ENCODE peak calls at places on chromosomes 1 and 21, in five cellular contexts. F is T-cell; R is activated CD4-positive, CD25-positive, alpha-beta regulatory T cell; O is uterus; N is lower leg skin. G is an unnamed sample.

GRCh38 chr1:171300401-171300800 is 13.6 kb upstream of the FMO4 start:
- DNase-seq in O (no peak), F (no peak), N (no peak), R (no peak), G (no peak)

GRCh38 chr1:24020032-24020431 is 39.9 kb upstream of the SRSF10 start:
- DNase-seq in R (no peak), N (no peak), F (no peak), O (peak), G (no peak)

GRCh38 chr1:118097622-118098348 is 87.2 kb downstream of the SPAG17 start:
- DNase-seq in F (no peak), R (no peak), O (no peak), N (no peak), G (no peak)

GRCh38 chr21:41632748-41633475 is 125.0 kb upstream of the TMPRSS2 start:
- DNase-seq in N (no peak), F (no peak), O (no peak), R (no peak), G (no peak)

GRCh38 chr1:159936284-159936904 is 9.0 kb downstream of the IGSF9 start:
- DNase-seq in N (peak), F (peak), O (peak), R (peak), G (peak)

GRCh38 chr1:18710002-18710401 is 79.4 kb downstream of the PAX7 start:
- DNase-seq in F (no peak), N (no peak), R (no peak), O (no peak), G (no peak)

GRCh38 chr1:151210830-151211229 is 12.5 kb downstream of the PIP5K1A start:
- DNase-seq in N (no peak), O (no peak), F (no peak), R (no peak), G (no peak)

GRCh38 chr1:157771666-157772425 is 5.1 kb downstream of the FCRL2 start:
- DNase-seq in R (no peak), N (no peak), F (no peak), O (no peak), G (no peak)

GRCh38 chr1:147567594-147568381 is 26.5 kb downstream of the BCL9 start:
- DNase-seq in O (no peak), N (no peak), R (no peak), F (no peak), G (no peak)

GRCh38 chr1:90193116-90193515 is 198.2 kb downstream of the ZNF326 start:
- DNase-seq in N (no peak), R (no peak), O (no peak), F (no peak), G (no peak)

GRCh38 chr1:217614319-217614718 is 16.6 kb downstream of the GPATCH2 start:
- DNase-seq in R (no peak), F (no peak), N (no peak), O (no peak), G (no peak)

GRCh38 chr1:16900771-16901170 is 5.0 kb downstream of the RNU1-2 start:
- DNase-seq in F (no peak), O (no peak), N (no peak), R (no peak), G (no peak)

GRCh38 chr1:159853417-159853816 is 9.0 kb downstream of the VSIG8 start:
- DNase-seq in N (no peak), R (no peak), O (no peak), F (no peak), G (no peak)

GRCh38 chr1:4598561-4598960 is 55.8 kb upstream of the AJAP1 start:
- DNase-seq in O (no peak), N (no peak), R (no peak), F (no peak), G (no peak)

GRCh38 chr1:26542781-26543443 is 13.4 kb downstream of the RPS6KA1 start:
- DNase-seq in N (no peak), O (no peak), R (no peak), F (no peak), G (no peak)

GRCh38 chr1:178506177-178506576 is 6.7 kb upstream of the TEX35 start:
- DNase-seq in N (no peak), R (no peak), O (no peak), F (no peak), G (no peak)

GRCh38 chr21:27571706-27572105 is 604.8 kb upstream of the ADAMTS5 start:
- DNase-seq in R (no peak), O (no peak), N (no peak), F (no peak), G (no peak)

GRCh38 chr21:41895643-41896493 is 16.7 kb upstream of the PRDM15 start:
- DNase-seq in F (peak), O (no peak), N (no peak), R (no peak), G (no peak)

GRCh38 chr1:23417570-23417969 is 7.0 kb downstream of the TCEA3 start:
- DNase-seq in R (no peak), N (no peak), O (no peak), F (no peak), G (no peak)

GRCh38 chr1:242468749-242469148 is 55.7 kb downstream of the PLD5 start:
- DNase-seq in F (no peak), R (no peak), O (no peak), N (no peak), G (no peak)

GRCh38 chr21:39840373-39841097 is 26.7 kb upstream of the PCP4 start:
- DNase-seq in R (no peak), N (no peak), O (no peak), F (no peak), G (no peak)

GRCh38 chr1:246383217-246383616 is 123.9 kb downstream of the SMYD3 start:
- DNase-seq in N (no peak), O (no peak), R (no peak), F (no peak), G (no peak)

GRCh38 chr21:45353200-45353599 is 51.8 kb upstream of the COL18A1 start:
- DNase-seq in O (no peak), N (no peak), F (no peak), R (no peak), G (no peak)

GRCh38 chr1:2474933-2475371 is 1.1 kb upstream of the PLCH2 start:
- DNase-seq in O (no peak), N (no peak), R (no peak), F (no peak), G (peak)

GRCh38 chr1:20199840-20200239 is 13.5 kb upstream of the PLA2G2C start:
- DNase-seq in R (no peak), F (no peak), O (no peak), N (no peak), G (no peak)

GRCh38 chr1:197178998-197179397 is 32.5 kb upstream of the ASPM start:
- DNase-seq in N (no peak), R (no peak), F (no peak), O (no peak), G (no peak)

GRCh38 chr1:90964444-90965035 is 57.3 kb downstream of the ZNF644 start:
- DNase-seq in N (no peak), R (no peak), F (no peak), O (no peak), G (no peak)

GRCh38 chr1:217437375-217437774 is 193.5 kb downstream of the GPATCH2 start:
- DNase-seq in F (no peak), N (no peak), O (no peak), R (no peak), G (no peak)

GRCh38 chr1:17551755-17552234 is 12.3 kb downstream of the ARHGEF10L start:
- DNase-seq in O (no peak), R (no peak), N (no peak), F (no peak), G (no peak)

GRCh38 chr21:42080788-42081083 is 9.6 kb downstream of the UMODL1 start:
- DNase-seq in O (no peak), F (no peak), R (no peak), N (peak), G (no peak)

GRCh38 chr1:108643492-108644333 is 17.2 kb downstream of the HENMT1 start:
- DNase-seq in R (no peak), N (peak), F (no peak), O (no peak), G (no peak)